ENCODE peak calls at places on chromosome 15, in ten cellular contexts. G is tibial nerve; Y is colonic mucosa; O is CD8-positive, alpha-beta T cell; W is astrocyte; C is tibial artery; J is heart right ventricle; V is mammary epithelial cell; Q is fibroblast of lung; E is left ventricle myocardium inferior. T is an unnamed sample. For H3K27me3, the result is how much of the 10 kb centered on the place peaks cover.

GRCh38 chr15:34271493-34271892 is 46.7 kb downstream of the EMC4 start:
- DNase-seq in G (no peak), Y (no peak), O (no peak), W (peak), C (no peak), J (no peak), V (peak), Q (peak), E (no peak), T (no peak)

GRCh38 chr15:80093854-80094418 is 34.5 kb downstream of the ZFAND6 start:
- DNase-seq in G (no peak), Y (peak), O (no peak), W (peak), C (no peak), J (peak), V (peak), Q (no peak), E (peak), T (peak)

GRCh38 chr15:95684693-95685115 is 645.8 kb upstream of the NR2F2 start:
- DNase-seq in G (no peak), Y (no peak), O (no peak), W (peak), C (no peak), J (no peak), V (peak), Q (peak), E (no peak), T (no peak)

GRCh38 chr15:74610302-74610951 is 5.2 kb upstream of the CLK3 start:
- DNase-seq in G (no peak), Y (no peak), O (no peak), W (no peak), C (no peak), J (no peak), V (no peak), Q (peak), E (peak), T (no peak)

GRCh38 chr15:64681424-64682024 is 93.9 kb downstream of the RBPMS2 start:
- DNase-seq in G (peak), Y (peak), O (no peak), W (peak), C (no peak), J (peak), V (peak), Q (peak), E (no peak), T (peak)

GRCh38 chr15:68277605-68278344 is at the start of gene FEM1B:
- DNase-seq in G (peak), Y (peak), O (peak), W (peak), C (peak), J (peak), V (peak), Q (peak), E (peak), T (peak)

GRCh38 chr15:31320022-31320421 is 6.6 kb upstream of the KLF13 start:
- DNase-seq in G (no peak), Y (no peak), O (no peak), W (no peak), C (no peak), J (no peak), V (no peak), Q (no peak), E (no peak), T (no peak)

GRCh38 chr15:29102911-29103824 is 166.5 kb downstream of the NSMCE3 start:
- DNase-seq in G (no peak), Y (no peak), O (no peak), W (no peak), C (no peak), J (peak), V (no peak), Q (no peak), E (peak), T (no peak)

GRCh38 chr15:34783986-34784385 is 11.4 kb downstream of the ACTC1 start:
- DNase-seq in G (no peak), Y (no peak), O (no peak), W (no peak), C (no peak), J (no peak), V (no peak), Q (no peak), E (no peak), T (no peak)

GRCh38 chr15:68697711-68698690 is 119.2 kb downstream of the CORO2B start:
- DNase-seq in G (no peak), Y (no peak), O (no peak), W (no peak), C (no peak), J (no peak), V (no peak), Q (peak), E (no peak), T (no peak)

GRCh38 chr15:56242576-56243116 is 1.0 kb downstream of the RFX7 start:
- DNase-seq in G (no peak), Y (no peak), O (no peak), W (no peak), C (no peak), J (no peak), V (peak), Q (peak), E (no peak), T (no peak)

GRCh38 chr15:101801048-101801447 is 2.3 kb upstream of the OR4F6 start:
- DNase-seq in G (no peak), Y (no peak), O (no peak), W (no peak), C (no peak), J (no peak), V (no peak), Q (no peak), E (no peak), T (no peak)

GRCh38 chr15:83837946-83838571 is 184.1 kb downstream of the ADAMTSL3 start:
- DNase-seq in G (no peak), Y (no peak), O (no peak), W (no peak), C (no peak), J (no peak), V (peak), Q (peak), E (no peak), T (no peak)

GRCh38 chr15:100263721-100264455 is 77.9 kb downstream of the ADAMTS17 start:
- DNase-seq in G (no peak), Y (peak), O (no peak), W (no peak), C (no peak), J (no peak), V (no peak), Q (no peak), E (no peak), T (no peak)

GRCh38 chr15:60696523-60696859 is 217.5 kb upstream of the ICE2 start:
- DNase-seq in G (no peak), Y (no peak), O (no peak), W (no peak), C (no peak), J (no peak), V (no peak), Q (no peak), E (no peak), T (no peak)

GRCh38 chr15:69045810-69046209 is 31.3 kb downstream of the NOX5 start:
- DNase-seq in G (no peak), Y (no peak), O (no peak), W (peak), C (no peak), J (no peak), V (peak), Q (peak), E (no peak), T (no peak)

GRCh38 chr15:94582368-94582767 is 351.0 kb downstream of the MCTP2 start:
- DNase-seq in G (peak), Y (peak), O (no peak), W (no peak), C (no peak), J (peak), V (peak), Q (no peak), E (no peak), T (no peak)

GRCh38 chr15:82044373-82045178 is 1.2 kb downstream of the MEX3B start:
- DNase-seq in G (peak), Y (peak), O (no peak), W (peak), C (peak), J (peak), V (peak), Q (peak), E (peak), T (peak)

GRCh38 chr15:30065025-30065801 is 17.5 kb upstream of the GOLGA8J start:
- DNase-seq in G (no peak), Y (no peak), O (no peak), W (peak), C (no peak), J (no peak), V (peak), Q (peak), E (no peak), T (no peak)

GRCh38 chr15:45157974-45158373 is 28.2 kb downstream of the DUOX1 start:
- DNase-seq in G (peak), Y (no peak), O (no peak), W (peak), C (no peak), J (no peak), V (peak), Q (peak), E (no peak), T (no peak)

GRCh38 chr15:52143862-52144261 is 31.3 kb upstream of the BCL2L10 start:
- DNase-seq in G (no peak), Y (no peak), O (no peak), W (peak), C (no peak), J (no peak), V (peak), Q (peak), E (no peak), T (no peak)

GRCh38 chr15:98177950-98178848 is 217.7 kb downstream of the ARRDC4 start:
- DNase-seq in G (peak), Y (peak), O (no peak), W (peak), C (no peak), J (peak), V (peak), Q (peak), E (no peak), T (peak)

GRCh38 chr15:66707310-66708160 is 5.5 kb downstream of the SMAD6 start:
- DNase-seq in G (no peak), Y (peak), O (no peak), W (peak), C (peak), J (no peak), V (no peak), Q (peak), E (peak), T (peak)

GRCh38 chr15:77907824-77908751 is 169.4 kb downstream of the TBC1D2B start:
- DNase-seq in G (no peak), Y (peak), O (no peak), W (peak), C (no peak), J (no peak), V (no peak), Q (peak), E (no peak), T (peak)

GRCh38 chr15:67244966-67245478 is 9.4 kb downstream of the AAGAB start:
- DNase-seq in G (no peak), Y (no peak), O (no peak), W (peak), C (no peak), J (no peak), V (no peak), Q (peak), E (no peak), T (no peak)

GRCh38 chr15:35871282-35871681 is 325.3 kb upstream of the DPH6 start:
- DNase-seq in G (no peak), Y (no peak), O (no peak), W (no peak), C (no peak), J (no peak), V (peak), Q (no peak), E (no peak), T (no peak)

GRCh38 chr15:79402136-79402535 is 30.0 kb upstream of the MINAR1 start:
- DNase-seq in G (no peak), Y (no peak), O (no peak), W (no peak), C (no peak), J (no peak), V (no peak), Q (no peak), E (no peak), T (no peak)

GRCh38 chr15:46312133-46312740 is 677.4 kb downstream of the SQOR start:
- DNase-seq in G (peak), Y (peak), O (no peak), W (peak), C (peak), J (peak), V (peak), Q (peak), E (peak), T (peak)

GRCh38 chr15:36807134-36807764 is 227.8 kb downstream of the CDIN1 start:
- DNase-seq in G (no peak), Y (no peak), O (no peak), W (peak), C (no peak), J (no peak), V (no peak), Q (peak), E (no peak), T (no peak)

GRCh38 chr15:77528968-77529319 is 103.8 kb downstream of the LINGO1 start:
- DNase-seq in G (no peak), Y (no peak), O (no peak), W (no peak), C (peak), J (no peak), V (no peak), Q (no peak), E (no peak), T (no peak)

GRCh38 chr15:71136159-71137137 is 21.2 kb downstream of the THSD4 start:
- DNase-seq in G (no peak), Y (no peak), O (no peak), W (peak), C (no peak), J (no peak), V (peak), Q (peak), E (no peak), T (no peak)

GRCh38 chr15:92922405-92923002 is 22.4 kb downstream of the CHD2 start:
- DNase-seq in G (no peak), Y (no peak), O (no peak), W (no peak), C (no peak), J (no peak), V (no peak), Q (no peak), E (no peak), T (no peak)

GRCh38 chr15:92924216-92924615 is 24.1 kb downstream of the CHD2 start:
- DNase-seq in G (no peak), Y (no peak), O (no peak), W (no peak), C (no peak), J (peak), V (no peak), Q (no peak), E (no peak), T (no peak)

GRCh38 chr15:92921215-92922131 is 21.3 kb downstream of the CHD2 start:
- DNase-seq in G (no peak), Y (no peak), O (no peak), W (peak), C (no peak), J (no peak), V (peak), Q (peak), E (no peak), T (no peak)

GRCh38 chr15:92917606-92918407 is 17.7 kb downstream of the CHD2 start:
- DNase-seq in G (peak), Y (peak), O (peak), W (peak), C (peak), J (peak), V (peak), Q (peak), E (peak), T (peak)

DNA sequence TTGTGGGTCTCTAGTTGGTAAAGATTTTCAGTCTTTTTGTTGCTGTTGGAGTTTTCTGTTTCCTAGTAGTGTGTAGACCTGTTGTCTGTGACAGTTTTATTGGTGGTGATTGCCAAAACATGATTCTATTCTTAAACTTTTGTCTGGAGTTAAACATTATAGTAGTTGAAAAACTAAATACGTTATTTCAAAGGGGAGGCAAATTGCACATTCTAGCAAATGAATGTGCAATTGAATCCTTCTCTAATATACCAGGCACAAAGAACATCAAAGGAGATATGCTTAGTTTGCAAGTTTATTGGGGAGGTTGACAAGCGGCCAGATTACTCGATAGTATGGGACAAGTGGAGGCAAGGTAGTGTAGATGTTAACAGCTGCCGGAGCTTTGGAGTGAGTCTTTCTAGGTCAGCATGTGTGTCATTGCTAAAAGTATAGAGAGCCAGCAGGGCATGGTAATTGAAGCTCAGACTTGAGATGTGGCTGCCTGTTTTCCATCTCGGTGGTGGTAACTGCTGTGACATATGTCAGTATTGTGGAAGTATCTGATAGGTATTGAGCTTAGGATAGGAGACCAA is 20.6 kb downstream of the CHD2 start:
- DNase-seq in G (no peak), Y (no peak), O (no peak), W (no peak), C (no peak), J (no peak), V (peak), Q (no peak), E (no peak), T (peak)
- H3K27ac ChIP-seq in G (peak), Y (peak), O (no peak), W (peak), C (peak), J (peak), V (peak), Q (no peak), E (peak), T (peak)

GRCh38 chr15:92247649-92248242 is 145.9 kb upstream of the ST8SIA2 start:
- DNase-seq in G (no peak), Y (no peak), O (no peak), W (no peak), C (no peak), J (no peak), V (no peak), Q (no peak), E (no peak), T (no peak)
- H3K27me3 ChIP-seq in G (under half), Y (under half), O (under half), W (under half), C (under half), J (under half), V (under half), Q (under half), E (under half), T (under half)

GRCh38 chr15:86654501-86654900 is 574.8 kb downstream of the AGBL1 start:
- DNase-seq in G (no peak), Y (no peak), O (no peak), W (no peak), C (no peak), J (no peak), V (no peak), Q (no peak), E (no peak), T (no peak)
- TF ChIP-seq CTCF in G (no peak), Y (no peak), O (no peak), W (no peak), C (no peak), J (no peak), V (no peak), Q (no peak), E (no peak), T (no peak)

DNA sequence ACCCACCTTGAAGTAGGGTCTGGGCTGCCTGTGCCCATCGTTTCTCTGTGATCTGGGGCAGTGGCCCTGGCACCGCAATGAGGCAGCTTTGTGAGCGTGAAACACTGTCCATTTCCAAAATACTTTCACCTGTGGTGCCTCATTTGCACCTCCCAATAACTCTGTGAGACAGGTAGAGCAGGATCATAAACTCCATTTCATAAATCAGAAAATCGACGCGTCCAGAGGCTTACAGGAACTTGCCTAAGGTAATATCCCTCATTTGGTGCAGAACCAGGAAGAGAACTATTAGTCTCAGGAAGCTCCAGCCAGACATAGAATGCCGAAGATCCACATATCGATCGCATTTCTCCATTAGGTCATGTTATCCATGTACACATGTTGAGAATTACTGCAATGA is 38.2 kb upstream of the SEMA4B start:
- DNase-seq in G (no peak), Y (no peak), O (no peak), W (no peak), C (no peak), J (no peak), V (no peak), Q (no peak), E (no peak), T (no peak)
- H3K27ac ChIP-seq in G (no peak), Y (peak), O (no peak), W (no peak), C (no peak), J (no peak), V (no peak), Q (no peak), E (no peak), T (peak)

GRCh38 chr15:85088300-85088699 is 106.6 kb downstream of the PDE8A start:
- DNase-seq in G (no peak), Y (no peak), O (no peak), W (no peak), C (no peak), J (no peak), V (no peak), Q (no peak), E (no peak), T (no peak)

GRCh38 chr15:85094685-85095084 is 113.0 kb downstream of the PDE8A start:
- DNase-seq in G (no peak), Y (no peak), O (no peak), W (peak), C (no peak), J (no peak), V (peak), Q (peak), E (no peak), T (no peak)

GRCh38 chr15:85095566-85095965 is 113.9 kb downstream of the PDE8A start:
- DNase-seq in G (no peak), Y (no peak), O (no peak), W (no peak), C (no peak), J (no peak), V (no peak), Q (no peak), E (no peak), T (no peak)

GRCh38 chr15:85089929-85090597 is 108.4 kb downstream of the PDE8A start:
- DNase-seq in G (no peak), Y (no peak), O (no peak), W (no peak), C (no peak), J (no peak), V (no peak), Q (no peak), E (no peak), T (no peak)

DNA sequence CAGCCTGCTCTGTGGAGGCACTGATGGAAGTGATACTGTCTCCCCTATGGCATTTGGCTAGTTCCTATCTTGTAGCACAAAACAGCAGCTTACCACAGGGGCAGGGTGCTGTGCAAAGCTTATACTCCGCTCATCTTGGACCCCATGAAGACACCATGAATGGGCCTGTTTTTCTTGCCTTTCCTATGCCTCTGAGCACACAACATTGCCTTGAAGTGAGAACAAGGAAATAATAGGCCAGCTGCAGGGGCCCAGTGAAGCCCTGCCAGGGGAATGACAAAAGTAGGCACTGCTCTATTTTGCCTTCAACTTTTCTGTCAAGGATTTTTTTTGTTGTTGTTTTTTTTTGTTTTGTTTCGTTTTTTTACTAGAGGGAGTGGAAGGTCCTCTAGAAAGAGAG is 110.3 kb downstream of the PDE8A start:
- DNase-seq in G (no peak), Y (no peak), O (no peak), W (no peak), C (no peak), J (no peak), V (no peak), Q (no peak), E (no peak), T (no peak)
- H3K27me3 ChIP-seq in G (under half), Y (under half), O (under half), W (under half), C (under half), J (under half), V (under half), Q (under half), E (under half), T (under half)

DNA sequence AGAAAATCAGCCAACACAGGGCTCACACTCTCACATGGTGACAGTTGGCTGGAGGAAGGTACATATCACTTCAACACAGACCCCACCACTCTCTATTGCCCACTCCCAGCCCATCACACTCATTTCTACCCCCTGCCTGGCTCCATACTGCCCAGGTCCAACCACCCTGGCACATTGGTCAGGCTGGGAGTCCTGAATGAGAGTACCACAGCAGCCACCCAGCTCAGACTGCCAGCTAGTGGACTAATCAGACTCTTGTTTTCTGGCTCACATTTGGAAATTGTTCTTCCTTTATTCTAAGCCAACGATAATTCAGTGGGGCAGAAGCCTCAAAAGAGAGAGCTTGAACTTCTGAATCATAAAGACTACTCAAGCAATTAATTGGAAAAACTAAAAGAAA is 20.0 kb downstream of the MRPL46 start:
- DNase-seq in G (no peak), Y (no peak), O (no peak), W (no peak), C (no peak), J (no peak), V (no peak), Q (no peak), E (no peak), T (no peak)
- TF ChIP-seq CTCF in G (no peak), Y (no peak), O (no peak), W (no peak), C (no peak), J (no peak), V (no peak), Q (peak), E (no peak), T (no peak)